ENCODE peak calls at places on chromosomes 11 and 22, in four cellular contexts. U is cardiac muscle cell, I is Caco-2, Y is GM12865. S is an unnamed sample.

GRCh38 chr22:40429481-40429880 is 59.1 kb downstream of the SGSM3 start:
- DNase-seq in U (no peak), I (no peak), Y (no peak), S (no peak)

GRCh38 chr11:7890417-7891179 is 40.5 kb downstream of the OR10A6 start:
- DNase-seq in U (no peak), I (no peak), Y (peak; percentile 42), S (no peak)

GRCh38 chr11:36239636-36240035 is 49.6 kb downstream of the COMMD9 start:
- DNase-seq in U (no peak), I (no peak), Y (no peak), S (no peak)

GRCh38 chr11:13944801-13945505 is 17.6 kb upstream of the SPON1 start:
- DNase-seq in U (no peak), I (no peak), Y (no peak), S (no peak)

GRCh38 chr22:46286941-46287872 is 9.5 kb upstream of the GTSE1 start:
- DNase-seq in U (no peak), I (no peak), Y (no peak), S (no peak)

GRCh38 chr11:2728663-2729332 is 29.0 kb upstream of the KCNQ1OT1 start:
- DNase-seq in U (no peak), I (no peak), Y (no peak), S (no peak)

GRCh38 chr11:1402355-1402754 is 12.6 kb downstream of the BRSK2 start:
- DNase-seq in U (no peak), I (no peak), Y (no peak), S (peak; percentile 52)

GRCh38 chr11:114846040-114846791 is 167.9 kb downstream of the NXPE2 start:
- DNase-seq in U (no peak), I (peak; percentile 49), Y (no peak), S (peak; percentile 61)

GRCh38 chr11:123454060-123454651 is 24.1 kb downstream of the GRAMD1B start:
- DNase-seq in U (no peak), I (no peak), Y (peak; percentile 40), S (no peak)

GRCh38 chr11:84775503-84775902 is 851.6 kb downstream of the DLG2 start:
- DNase-seq in U (no peak), I (no peak), Y (no peak), S (no peak)

GRCh38 chr11:120326845-120327281 is 1.8 kb downstream of the TLCD5 start:
- DNase-seq in U (no peak), I (no peak), Y (no peak), S (no peak)

GRCh38 chr22:37241351-37242142 is 2.5 kb downstream of the RAC2 start:
- DNase-seq in U (no peak), I (no peak), Y (peak; percentile 61), S (no peak)

GRCh38 chr11:123616505-123617198 is 37.8 kb downstream of the SCN3B start:
- DNase-seq in U (peak; percentile 32), I (no peak), Y (no peak), S (no peak)

GRCh38 chr11:115706735-115707134 is 202.5 kb upstream of the CADM1 start:
- DNase-seq in U (no peak), I (no peak), Y (no peak), S (no peak)

GRCh38 chr11:85712953-85713352 is 27.0 kb upstream of the CCDC89 start:
- DNase-seq in U (no peak), I (no peak), Y (no peak), S (no peak)

GRCh38 chr11:78149646-78150045 is 10.2 kb upstream of the ALG8 start:
- DNase-seq in U (no peak), I (no peak), Y (no peak), S (no peak)

GRCh38 chr11:63804259-63804658 is 9.0 kb upstream of the SPINDOC start:
- DNase-seq in U (no peak), I (no peak), Y (no peak), S (no peak)

GRCh38 chr11:106399075-106399500 is 321.6 kb downstream of the AASDHPPT start:
- DNase-seq in U (no peak), I (no peak), Y (no peak), S (no peak)

GRCh38 chr11:84117394-84117793 is 831.2 kb upstream of the CCDC90B start:
- DNase-seq in U (no peak), I (no peak), Y (no peak), S (no peak)

DNA sequence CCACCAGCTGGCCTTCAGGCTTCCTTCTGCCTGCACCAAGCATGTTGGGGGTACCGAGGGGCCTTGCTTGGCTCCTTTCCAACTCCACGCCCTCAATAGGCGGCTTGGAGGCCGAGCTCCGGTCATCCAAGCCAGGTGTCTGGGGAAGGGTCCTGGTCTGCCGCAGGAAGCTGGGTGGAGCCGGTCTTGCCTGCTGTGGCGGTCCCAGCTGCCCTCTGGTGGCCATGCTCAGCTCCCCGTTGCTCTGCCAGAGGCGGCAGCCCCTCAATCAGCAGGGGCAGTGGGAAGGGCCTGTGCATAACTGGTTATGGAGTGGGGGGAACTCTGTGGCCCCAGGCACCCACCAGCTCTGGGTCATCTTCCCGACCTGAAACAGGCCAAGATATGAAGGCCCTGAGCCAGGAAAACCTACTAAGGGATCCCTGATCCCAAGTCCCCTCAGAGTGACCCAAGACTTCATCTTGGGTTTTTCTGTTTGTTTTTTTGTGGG is 3.2 kb downstream of the ARVCF start:
- DNase-seq in U (peak; percentile 85), I (peak; percentile 58), Y (peak; percentile 62), S (peak; percentile 91)
- TF ChIP-seq CTCF in U (peak; percentile 90), I (peak; percentile 42), Y (peak; percentile 60), S (peak; percentile 65)

GRCh38 chr11:40132881-40133280 is 1326.6 kb downstream of the LRRC4C start:
- DNase-seq in U (no peak), I (no peak), Y (no peak), S (no peak)

GRCh38 chr11:40130427-40130826 is 1329.0 kb downstream of the LRRC4C start:
- DNase-seq in U (peak; percentile 11), I (no peak), Y (peak; percentile 8), S (no peak)

GRCh38 chr11:40133526-40133925 is 1325.9 kb downstream of the LRRC4C start:
- DNase-seq in U (no peak), I (no peak), Y (no peak), S (no peak)

GRCh38 chr11:40125054-40125453 is 1334.4 kb downstream of the LRRC4C start:
- DNase-seq in U (no peak), I (no peak), Y (no peak), S (no peak)

DNA sequence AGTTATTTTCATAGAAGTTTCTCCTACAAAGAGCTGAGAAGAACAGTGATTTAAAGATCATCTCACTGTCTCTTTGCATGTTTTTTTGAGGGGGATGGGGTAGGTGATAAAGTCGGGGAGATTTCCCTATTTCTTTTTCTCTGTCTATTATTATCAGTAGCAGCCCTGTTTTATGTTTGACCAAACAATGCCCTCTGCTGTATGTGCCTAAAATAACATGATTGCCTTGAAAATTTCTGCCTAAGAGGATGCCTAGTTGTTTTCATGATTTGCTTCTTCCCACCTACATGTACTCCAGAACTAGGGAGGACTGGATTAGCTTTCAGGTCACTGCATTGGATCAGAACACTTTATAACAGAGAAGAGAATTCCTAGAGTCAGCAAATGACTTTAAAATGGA is 1330.2 kb downstream of the LRRC4C start:
- DNase-seq in U (peak; percentile 44), I (no peak), Y (peak; percentile 1), S (no peak)
- TF ChIP-seq CTCF in U (no peak), I (peak; percentile 47), Y (peak; percentile 17), S (peak; percentile 38)

DNA sequence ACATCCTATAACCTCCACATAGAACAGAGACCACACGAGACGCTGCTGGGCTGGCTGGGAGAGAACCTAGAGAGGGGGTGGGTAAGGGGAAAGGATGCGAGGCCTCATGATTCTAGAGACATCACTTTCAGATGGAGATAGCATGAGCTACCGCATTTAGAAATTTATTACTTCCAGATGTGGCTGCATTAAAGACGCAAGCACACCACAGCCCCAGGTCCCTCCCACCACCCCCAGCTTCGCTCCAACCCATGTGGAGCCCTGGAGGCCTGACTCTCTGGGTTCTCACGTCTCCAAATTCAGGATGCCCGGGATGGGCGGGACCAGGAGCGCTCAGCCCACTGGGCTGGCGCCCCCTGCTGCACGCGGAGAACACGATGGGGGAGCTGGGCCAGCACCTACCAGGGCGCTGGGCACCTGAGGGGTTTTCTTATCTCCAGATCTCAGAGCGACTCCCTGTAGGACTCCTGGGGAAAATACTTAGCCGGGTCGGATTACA is 13.6 kb downstream of the MRPL21 start:
- DNase-seq in U (peak; percentile 54), I (no peak), Y (no peak), S (peak; percentile 59)
- TF ChIP-seq CTCF in U (peak; percentile 72), I (peak; percentile 25), Y (no peak), S (peak; percentile 38)

GRCh38 chr11:47980907-47981621 is 705 bp downstream of the PTPRJ start:
- DNase-seq in U (peak; percentile 77), I (no peak), Y (peak; percentile 41), S (peak; percentile 73)
- TF ChIP-seq CTCF in U (peak; percentile 31), I (no peak), Y (no peak), S (no peak)

DNA sequence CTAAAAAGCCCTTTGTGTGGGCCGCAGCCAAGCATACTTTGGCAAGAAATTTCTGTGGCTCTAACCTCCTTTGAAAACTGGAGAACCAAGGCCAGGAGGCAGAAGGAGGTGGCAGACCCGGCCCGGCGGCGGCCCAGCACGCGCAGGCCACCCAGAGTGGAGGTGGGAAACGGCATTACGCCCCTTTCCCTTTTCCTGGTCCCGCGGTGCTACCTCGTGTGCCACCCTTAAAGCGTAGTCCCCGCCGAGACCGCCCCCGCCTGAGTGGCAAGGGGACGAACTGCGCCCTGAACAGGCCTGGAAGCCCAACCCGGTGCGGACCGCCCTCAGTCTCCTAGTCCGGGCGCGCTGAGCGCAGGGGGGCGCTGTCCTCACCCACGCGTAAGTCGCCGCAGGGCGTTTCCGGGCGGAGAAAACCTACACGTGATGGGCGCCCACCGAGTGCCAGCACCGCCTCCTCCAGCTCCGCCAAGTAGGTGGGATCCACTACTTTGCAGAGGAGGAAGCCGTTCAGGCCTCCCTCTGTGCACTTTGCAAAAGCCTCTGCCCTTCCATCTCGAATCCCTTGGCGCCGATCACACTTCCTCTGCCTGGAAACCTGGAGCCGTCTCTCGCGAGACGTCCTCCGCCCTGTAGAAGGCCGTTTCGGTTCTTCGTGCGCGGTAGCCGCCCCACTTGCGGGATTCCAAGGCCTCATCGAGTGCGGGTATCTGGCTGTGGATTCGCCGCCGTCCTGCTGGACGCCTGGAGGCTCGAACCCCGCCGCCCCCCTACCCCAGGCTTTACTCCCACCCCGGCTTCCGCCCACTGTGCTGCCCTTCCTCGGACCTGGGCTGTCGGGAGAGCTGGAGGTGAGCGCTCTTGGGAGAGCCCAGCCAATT is at the start of gene ACCS:
- DNase-seq in U (peak; percentile 89), I (peak; percentile 92), Y (peak; percentile 94), S (peak; percentile 92)
- TF ChIP-seq CTCF in U (peak; percentile 54), I (peak; percentile 91), Y (peak; percentile 70), S (peak; percentile 76)

DNA sequence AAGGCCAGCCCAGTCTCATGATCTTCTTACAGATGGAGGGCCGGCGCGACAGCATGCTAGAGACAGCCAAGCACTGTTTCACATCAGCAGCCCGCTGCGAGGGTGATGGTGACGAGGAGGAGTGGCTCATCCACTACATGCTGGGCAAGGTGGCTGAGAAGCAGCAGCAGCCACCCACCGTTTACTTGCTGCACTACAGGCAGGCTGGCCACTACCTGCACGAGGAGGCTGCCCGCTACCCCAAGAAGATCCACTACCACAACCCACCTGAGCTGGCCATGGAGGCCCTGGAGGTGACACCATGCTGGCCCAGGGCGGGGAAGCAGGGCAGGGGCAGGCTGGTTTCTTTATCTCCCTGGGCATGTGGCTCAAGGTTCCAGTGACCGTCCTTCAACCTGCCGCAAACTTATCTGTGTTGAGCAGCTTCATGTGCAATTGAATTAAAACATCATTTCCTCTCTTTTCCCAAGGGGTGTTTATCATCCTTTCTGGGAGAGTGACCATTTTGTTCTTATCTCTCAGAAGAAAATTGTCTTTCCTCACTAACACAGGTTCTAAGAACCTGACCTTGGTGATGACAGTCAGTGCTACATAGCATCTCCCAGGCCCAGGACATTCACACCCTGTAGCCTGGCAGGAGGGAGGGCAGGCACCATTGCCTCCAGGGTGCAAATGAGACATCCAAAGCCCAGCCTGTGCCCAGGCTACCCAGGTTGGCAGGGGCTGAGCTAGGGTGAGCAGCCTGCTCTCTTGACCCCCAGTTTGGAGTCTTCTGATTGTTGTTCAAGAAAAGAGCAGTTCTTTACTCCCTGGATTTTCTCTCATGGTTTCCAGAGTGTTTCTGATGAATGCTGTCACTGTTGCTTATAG is 80.7 kb downstream of the CABIN1 start:
- DNase-seq in U (peak; percentile 33), I (no peak), Y (no peak), S (no peak)
- TF ChIP-seq CTCF in U (no peak), I (no peak), Y (no peak), S (no peak)

GRCh38 chr11:43434893-43435292 is 76.2 kb downstream of the TTC17 start:
- DNase-seq in U (no peak), I (no peak), Y (no peak), S (no peak)
- TF ChIP-seq CTCF in U (no peak), I (no peak), Y (no peak), S (no peak)